ENCODE peak calls at places on chromosome 18, in four cellular contexts. Z is PC-3, F is neural progenitor cell, A is GM23338. C is an unnamed sample.

GRCh38 chr18:56096861-56097260 is 508.9 kb upstream of the TCF4 start:
- DNase-seq in F (no peak), A (no peak), Z (no peak), C (no peak)

GRCh38 chr18:50973367-50974126 is 5.7 kb downstream of the ELAC1 start:
- DNase-seq in Z (peak; percentile 70), A (no peak), F (no peak), C (peak; percentile 15)

GRCh38 chr18:54888933-54889332 is 60.7 kb downstream of the RAB27B start:
- DNase-seq in Z (no peak), F (no peak), A (no peak), C (no peak)

GRCh38 chr18:62919109-62919838 is 203.9 kb downstream of the PHLPP1 start:
- DNase-seq in A (no peak), F (peak; percentile 12), Z (no peak), C (no peak)

GRCh38 chr18:62863629-62864028 is 148.3 kb downstream of the PHLPP1 start:
- DNase-seq in F (no peak), A (no peak), Z (peak; percentile 93), C (no peak)

GRCh38 chr18:32067375-32068167 is 24.1 kb upstream of the RNF138 start:
- DNase-seq in A (no peak), F (no peak), Z (no peak), C (no peak)

GRCh38 chr18:31835528-31836138 is 75.0 kb upstream of the SLC25A52 start:
- DNase-seq in Z (no peak), A (no peak), F (no peak), C (no peak)

GRCh38 chr18:28267878-28268625 is 91.1 kb upstream of the CDH2 start:
- DNase-seq in A (no peak), F (no peak), Z (peak; percentile 66), C (no peak)

GRCh38 chr18:43279015-43279758 is 1.9 kb upstream of the SYT4 start:
- DNase-seq in A (peak; percentile 89), F (peak; percentile 62), Z (no peak), C (no peak)

GRCh38 chr18:33751613-33752221 is 173.7 kb downstream of the ASXL3 start:
- DNase-seq in F (peak; percentile 43), A (peak; percentile 69), Z (peak; percentile 9), C (no peak)

GRCh38 chr18:54928236-54928635 is 31.0 kb downstream of the CCDC68 start:
- DNase-seq in F (no peak), Z (no peak), A (no peak), C (no peak)

GRCh38 chr18:24023185-24023814 is 8.7 kb downstream of the TTC39C start:
- DNase-seq in A (peak; percentile 86), Z (peak; percentile 88), F (peak; percentile 53), C (no peak)

GRCh38 chr18:78979058-78979680 is 449 bp upstream of the SALL3 start:
- DNase-seq in A (peak; percentile 75), Z (no peak), F (peak; percentile 87), C (no peak)
- TF ChIP-seq EZH2 in A (peak; percentile 21), Z (no peak), F (no peak), C (peak; percentile 5)

GRCh38 chr18:10038268-10038667 is 124.5 kb downstream of the VAPA start:
- DNase-seq in Z (no peak), A (no peak), F (no peak), C (no peak)
- TF ChIP-seq CTCF in Z (peak; percentile 21), A (no peak), F (no peak), C (peak; percentile 45)

DNA sequence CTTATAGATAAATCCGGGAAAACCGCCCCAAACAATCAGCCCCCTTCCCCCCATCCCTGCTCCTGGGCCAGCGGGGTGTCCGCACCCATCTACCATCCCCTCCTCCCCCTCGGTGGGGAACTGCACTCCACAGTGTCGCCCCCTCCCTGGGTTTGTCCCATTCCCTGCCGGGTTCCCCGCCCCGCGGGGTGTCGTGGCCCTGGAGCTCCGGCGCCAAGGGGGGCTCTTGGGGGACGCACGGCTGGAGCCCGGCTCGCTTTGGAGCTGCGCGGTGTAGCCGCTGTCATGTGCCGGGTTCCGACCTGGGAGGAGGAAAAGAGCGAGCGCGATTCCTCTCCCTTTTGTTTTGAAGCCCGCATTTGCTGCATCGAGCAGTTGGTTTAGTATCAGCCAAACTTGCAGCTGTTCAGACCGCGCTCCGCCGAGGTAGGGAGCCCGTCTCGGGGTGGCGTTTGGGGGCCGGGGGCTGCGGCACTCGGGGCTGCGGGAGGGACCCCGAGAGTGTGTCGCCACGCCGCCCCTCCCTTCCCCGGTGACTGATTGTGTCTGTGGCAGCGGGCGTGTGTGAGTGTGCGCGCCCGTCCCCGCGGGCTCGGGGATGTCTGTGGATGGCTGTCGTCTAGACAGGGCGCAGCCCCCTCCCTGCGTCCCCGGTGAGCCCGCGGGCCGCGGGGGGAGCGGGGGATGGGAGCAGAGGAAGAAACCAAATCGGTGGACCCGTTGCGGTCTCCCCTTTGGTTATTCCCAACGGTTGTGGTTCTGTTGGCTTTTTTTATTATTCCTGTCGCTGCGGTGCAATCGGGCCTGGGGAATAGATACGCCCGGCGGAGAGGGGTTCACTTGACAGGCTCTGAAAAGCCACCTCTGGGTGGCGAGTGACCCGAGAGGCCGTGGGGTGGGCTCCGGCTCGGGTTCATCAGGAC is 836 bp downstream of the CTIF start:
- DNase-seq in Z (peak; percentile 19), F (peak; percentile 83), A (peak; percentile 75), C (no peak)
- TF ChIP-seq EZH2 in Z (no peak), F (no peak), A (no peak), C (no peak)

GRCh38 chr18:53153281-53153680 is 813.3 kb downstream of the DCC start:
- DNase-seq in A (peak; percentile 65), Z (peak; percentile 6), F (peak; percentile 44), C (no peak)
- TF ChIP-seq CTCF in A (peak; percentile 72), Z (peak; percentile 44), F (peak; percentile 67), C (no peak)

GRCh38 chr18:74389161-74389927 is 67.8 kb downstream of the DIPK1C start:
- DNase-seq in F (no peak), Z (no peak), A (no peak), C (no peak)

GRCh38 chr18:74388227-74388626 is 68.9 kb downstream of the DIPK1C start:
- DNase-seq in F (no peak), Z (no peak), A (no peak), C (no peak)

GRCh38 chr18:74389991-74390390 is 67.1 kb downstream of the DIPK1C start:
- DNase-seq in Z (no peak), F (no peak), A (no peak), C (no peak)

GRCh38 chr18:74392323-74392722 is 64.8 kb downstream of the DIPK1C start:
- DNase-seq in A (no peak), F (no peak), Z (no peak), C (no peak)

DNA sequence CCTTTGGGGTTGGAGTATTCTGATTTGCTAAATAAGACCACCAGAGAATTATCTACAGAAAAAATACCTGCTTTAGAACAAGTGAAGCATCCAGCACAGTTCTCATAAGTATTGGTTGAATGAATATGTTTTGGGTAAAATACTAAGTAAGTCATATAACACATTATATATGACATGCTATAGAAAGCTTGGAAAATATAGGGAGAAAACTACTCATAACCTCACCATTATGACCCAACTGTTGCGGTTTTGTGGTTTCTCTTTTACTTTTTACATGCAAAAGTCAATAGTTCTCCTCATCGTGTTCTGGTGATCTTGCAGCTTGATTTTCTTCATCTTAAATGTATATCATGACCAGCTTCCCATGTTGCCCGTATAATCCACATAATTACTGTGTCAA is 66.2 kb downstream of the DIPK1C start:
- DNase-seq in F (no peak), Z (no peak), A (no peak), C (no peak)
- TF ChIP-seq EZH2 in F (no peak), Z (no peak), A (no peak), C (no peak)

DNA sequence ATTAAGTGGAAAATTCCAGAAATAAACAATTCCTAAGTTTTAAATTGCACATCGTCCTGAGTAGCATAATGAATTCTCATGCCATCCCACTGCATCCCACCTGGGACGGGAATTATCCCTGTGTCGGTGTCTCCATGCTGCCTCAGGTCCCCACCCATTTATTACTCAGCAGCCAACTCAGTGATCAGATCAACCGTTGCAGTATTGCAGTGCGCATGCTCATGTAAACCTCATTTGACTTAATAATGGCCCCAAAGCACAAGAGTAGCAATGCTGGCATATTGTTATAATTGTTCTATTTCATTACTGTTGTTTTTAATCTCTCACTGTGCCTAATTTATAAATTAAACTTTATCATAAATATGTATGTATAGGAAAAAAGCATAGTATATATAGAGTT is 214.4 kb downstream of the METTL4 start:
- DNase-seq in A (no peak), F (no peak), Z (no peak), C (no peak)
- TF ChIP-seq CTCF in A (no peak), F (no peak), Z (no peak), C (no peak)

GRCh38 chr18:13218376-13219011 is at the start of gene LDLRAD4:
- DNase-seq in F (peak; percentile 58), A (peak; percentile 69), Z (no peak), C (no peak)
- TF ChIP-seq EZH2 in F (peak; percentile 67), A (peak; percentile 55), Z (peak; percentile 98), C (peak; percentile 76)

GRCh38 chr18:46712406-46712805 is 44.4 kb downstream of the ST8SIA5 start:
- DNase-seq in Z (peak; percentile 50), F (no peak), A (no peak), C (no peak)

GRCh38 chr18:46716336-46716735 is 40.5 kb downstream of the ST8SIA5 start:
- DNase-seq in F (no peak), Z (no peak), A (no peak), C (no peak)

GRCh38 chr18:46711444-46711863 is 45.4 kb downstream of the ST8SIA5 start:
- DNase-seq in F (no peak), Z (no peak), A (peak; percentile 29), C (no peak)

GRCh38 chr18:46716827-46717226 is 40.0 kb downstream of the ST8SIA5 start:
- DNase-seq in A (no peak), F (no peak), Z (no peak), C (no peak)

DNA sequence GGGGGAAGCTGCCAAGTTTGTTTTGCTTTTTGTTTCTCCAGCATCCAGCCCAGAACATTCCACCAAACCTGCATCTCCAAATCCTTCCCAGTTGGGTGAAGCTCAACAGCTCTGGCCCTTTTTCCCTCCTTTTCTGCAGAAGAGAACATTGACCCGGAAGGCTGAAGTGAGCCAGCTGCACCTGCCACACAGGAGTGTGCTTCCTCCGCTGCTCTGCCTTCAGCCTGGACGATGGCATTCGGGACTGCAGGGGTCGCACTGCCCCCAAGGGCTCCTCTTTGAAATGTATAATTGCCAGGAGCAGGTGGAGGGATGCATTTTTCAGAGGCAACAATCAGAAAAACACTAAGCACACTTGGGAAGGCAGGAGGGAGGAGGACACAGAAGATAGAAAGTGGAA is 41.8 kb downstream of the ST8SIA5 start:
- DNase-seq in F (peak; percentile 32), Z (no peak), A (peak; percentile 38), C (no peak)
- TF ChIP-seq CTCF in F (peak; percentile 48), Z (no peak), A (peak; percentile 59), C (no peak)

DNA sequence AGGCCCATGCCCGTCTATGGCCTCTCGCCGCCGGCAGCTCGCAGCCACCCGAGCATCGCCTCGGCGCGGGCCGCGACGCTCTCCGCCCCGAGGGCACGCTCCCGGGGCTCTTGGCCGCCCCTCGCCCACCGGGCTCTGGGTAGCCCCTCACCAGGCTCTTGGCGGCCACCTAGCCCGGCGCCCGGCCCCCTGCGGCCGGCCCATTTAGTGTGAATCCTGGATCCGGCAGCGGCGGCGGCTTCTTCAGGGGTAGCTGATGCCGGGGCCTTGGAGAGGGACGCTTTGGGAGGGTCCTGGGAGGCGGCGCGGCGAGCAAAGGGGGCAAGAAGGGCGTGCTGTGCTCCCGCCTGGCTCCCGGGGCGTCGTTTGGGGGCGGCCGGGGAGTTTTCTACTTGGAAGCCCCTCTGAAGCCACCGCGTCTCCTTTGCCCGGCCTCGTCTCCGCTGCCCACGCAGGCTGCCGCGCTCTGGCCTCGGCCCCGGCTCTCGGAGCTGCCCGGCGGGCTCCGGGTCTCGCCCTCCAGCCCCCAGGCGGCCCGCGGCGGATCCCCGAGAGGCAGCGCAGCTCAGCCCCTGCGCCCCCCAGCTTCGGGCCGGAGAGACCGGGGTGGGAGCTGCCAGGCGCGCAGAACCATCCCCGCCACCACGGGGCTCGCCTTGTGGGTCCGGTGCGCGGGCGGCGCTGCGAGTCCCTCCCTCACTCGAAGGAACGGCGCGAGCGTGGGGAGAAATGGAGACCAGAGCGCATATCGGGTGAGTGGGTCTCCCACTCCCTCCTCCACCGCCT is 521 bp downstream of the PIEZO2 start:
- DNase-seq in F (peak; percentile 49), Z (no peak), A (peak; percentile 60), C (no peak)
- TF ChIP-seq EZH2 in F (peak; percentile 85), Z (no peak), A (peak; percentile 41), C (peak; percentile 23)